ENCODE peak calls at places on chromosome 1, in nine cellular contexts. B, O, W, T, Y, V, N, C and J are unnamed samples.
A peak's percentile ranks its signal among the peaks of the same experiment; 100 is the strongest.

GRCh38 chr1:101506541-101507164 is 269.8 kb downstream of the S1PR1 start:
- DNase-seq in B (no peak), O (no peak), W (peak; percentile 6), T (peak; percentile 2), Y (peak; percentile 5), V (peak; percentile 33), N (no peak), C (no peak), J (no peak)

GRCh38 chr1:25804244-25804963 is 4.4 kb downstream of the SELENON start:
- DNase-seq in B (no peak), O (no peak), W (no peak), T (peak; percentile 74), Y (no peak), V (peak; percentile 76), N (no peak), C (no peak), J (no peak)

GRCh38 chr1:2257245-2257627 is 29.1 kb downstream of the SKI start:
- DNase-seq in B (no peak), O (peak; percentile 92), W (no peak), T (peak; percentile 81), Y (no peak), V (no peak), N (peak; percentile 65), C (no peak), J (no peak)

GRCh38 chr1:32426489-32427255 is 32.4 kb upstream of the BSDC1 start:
- DNase-seq in B (no peak), O (no peak), W (no peak), T (peak; percentile 62), Y (no peak), V (peak; percentile 19), N (peak; percentile 75), C (no peak), J (peak; percentile 36)

GRCh38 chr1:16354619-16355018 is 2.3 kb upstream of the FBXO42 start:
- DNase-seq in B (no peak), O (no peak), W (no peak), T (no peak), Y (no peak), V (no peak), N (no peak), C (no peak), J (no peak)

GRCh38 chr1:89833183-89834077 is 12.6 kb downstream of the LRRC8D start:
- DNase-seq in B (no peak), O (peak; percentile 85), W (no peak), T (no peak), Y (no peak), V (no peak), N (no peak), C (no peak), J (peak; percentile 14)

GRCh38 chr1:94801919-94802546 is 18.1 kb upstream of the SLC44A3 start:
- DNase-seq in B (no peak), O (no peak), W (peak; percentile 54), T (peak; percentile 43), Y (no peak), V (peak; percentile 45), N (peak; percentile 62), C (peak; percentile 83), J (peak; percentile 71)

GRCh38 chr1:52658795-52659194 is 25.8 kb downstream of the SHISAL2A start:
- DNase-seq in B (no peak), O (no peak), W (no peak), T (no peak), Y (no peak), V (no peak), N (no peak), C (no peak), J (no peak)

GRCh38 chr1:150366416-150367296 is 2.7 kb downstream of the RPRD2 start:
- DNase-seq in B (peak; percentile 14), O (no peak), W (no peak), T (peak; percentile 22), Y (no peak), V (no peak), N (no peak), C (no peak), J (no peak)

GRCh38 chr1:35264861-35265260 is 3.6 kb upstream of the ZMYM4 start:
- DNase-seq in B (no peak), O (no peak), W (no peak), T (no peak), Y (no peak), V (no peak), N (peak; percentile 27), C (no peak), J (peak; percentile 91)

GRCh38 chr1:29686012-29686930 is 449.9 kb downstream of the PTPRU start:
- DNase-seq in B (no peak), O (no peak), W (no peak), T (no peak), Y (no peak), V (no peak), N (peak; percentile 17), C (no peak), J (no peak)